ENCODE peak calls at places on chromosome 12, in four cellular contexts. W, F, T and R are unnamed samples.

GRCh38 chr12:94710933-94711332 is 60.6 kb upstream of the TMCC3 start:
- DNase-seq in W (peak), F (no peak), T (peak), R (no peak)

GRCh38 chr12:12172106-12172511 is 94.7 kb downstream of the LRP6 start:
- DNase-seq in W (peak), F (no peak), T (no peak), R (no peak)

GRCh38 chr12:63989301-63989845 is 144.9 kb downstream of the SRGAP1 start:
- DNase-seq in W (peak), F (no peak), T (no peak), R (no peak)

GRCh38 chr12:12425616-12426015 is 68.7 kb downstream of the BORCS5 start:
- DNase-seq in W (no peak), F (no peak), T (no peak), R (no peak)

GRCh38 chr12:19440916-19441315 is 1.6 kb downstream of the AEBP2 start:
- DNase-seq in W (no peak), F (no peak), T (no peak), R (no peak)

GRCh38 chr12:46490635-46491034 is 118.1 kb upstream of the SLC38A2 start:
- DNase-seq in W (no peak), F (no peak), T (no peak), R (no peak)

GRCh38 chr12:62658910-62659309 is 192.3 kb downstream of the MON2 start:
- DNase-seq in W (no peak), F (no peak), T (no peak), R (no peak)

GRCh38 chr12:46043972-46044520 is 53.7 kb upstream of the SCAF11 start:
- DNase-seq in W (no peak), F (no peak), T (no peak), R (no peak)

GRCh38 chr12:64582862-64583261 is 27.4 kb upstream of the RASSF3 start:
- DNase-seq in W (no peak), F (no peak), T (no peak), R (no peak)

GRCh38 chr12:22856120-22856699 is 231.2 kb downstream of the ETNK1 start:
- DNase-seq in W (peak), F (no peak), T (no peak), R (no peak)

GRCh38 chr12:24424889-24425600 is 475.6 kb upstream of the SOX5 start:
- DNase-seq in W (peak), F (no peak), T (no peak), R (no peak)

GRCh38 chr12:29133680-29134079 is 15.4 kb upstream of the FAR2 start:
- DNase-seq in W (no peak), F (no peak), T (no peak), R (no peak)

GRCh38 chr12:39993261-39993660 is 112.6 kb downstream of the SLC2A13 start:
- DNase-seq in W (no peak), F (no peak), T (no peak), R (no peak)

GRCh38 chr12:9707864-9708808 is 24.8 kb downstream of the CLECL1 start:
- DNase-seq in W (peak), F (peak), T (peak), R (peak)

GRCh38 chr12:66044731-66045130 is 85.8 kb downstream of the LLPH start:
- DNase-seq in W (no peak), F (no peak), T (no peak), R (no peak)

GRCh38 chr12:107670999-107671643 is 14.5 kb upstream of the PWP1 start:
- DNase-seq in W (peak), F (no peak), T (peak), R (no peak)

GRCh38 chr12:87302126-87302732 is 727.0 kb downstream of the C12orf50 start:
- DNase-seq in W (no peak), F (no peak), T (no peak), R (no peak)

GRCh38 chr12:126663304-126664094 is 1598.3 kb downstream of the AACS start:
- DNase-seq in W (peak), F (no peak), T (no peak), R (no peak)

GRCh38 chr12:130431176-130431575 is 93.5 kb downstream of the PIWIL1 start:
- DNase-seq in W (no peak), F (no peak), T (no peak), R (no peak)

GRCh38 chr12:51972849-51973273 is 21.4 kb downstream of the ACVR1B start:
- DNase-seq in W (no peak), F (peak), T (no peak), R (peak)

GRCh38 chr12:51631591-51631990 is 40.6 kb downstream of the SCN8A start:
- DNase-seq in W (peak), F (no peak), T (no peak), R (no peak)

GRCh38 chr12:12032771-12033588 is 37.8 kb upstream of the BCL2L14 start:
- DNase-seq in W (peak), F (peak), T (peak), R (peak)

GRCh38 chr12:10623131-10623530 is 9.7 kb upstream of the MAGOHB start:
- DNase-seq in W (no peak), F (no peak), T (no peak), R (no peak)

GRCh38 chr12:53381739-53382630 is 2.0 kb downstream of the SP1 start:
- DNase-seq in W (peak), F (peak), T (peak), R (peak)